ENCODE peak calls at places on chromosomes 16 and 17, in ten cellular contexts. T, O, C, P, X, N, B, I, Q and R are unnamed samples.

GRCh38 chr17:65005858-65006257 is 50.7 kb downstream of the GNA13 start:
- DNase-seq in T (no peak), O (no peak), C (no peak), P (no peak), X (no peak), N (no peak), B (no peak), I (no peak), Q (no peak), R (no peak)

GRCh38 chr16:68835970-68836369 is 7.4 kb upstream of the TANGO6 start:
- DNase-seq in T (no peak), O (no peak), C (no peak), P (no peak), X (no peak), N (no peak), B (no peak), I (no peak), Q (no peak), R (no peak)

GRCh38 chr17:45020354-45021138 is 30.9 kb downstream of the DCAKD start:
- DNase-seq in T (no peak), O (no peak), C (no peak), P (peak; percentile 32), X (peak; percentile 30), N (no peak), B (no peak), I (no peak), Q (peak; percentile 60), R (no peak)

GRCh38 chr16:1984347-1985225 is 593 bp downstream of the GFER start:
- DNase-seq in T (peak; percentile 74), O (no peak), C (no peak), P (no peak), X (no peak), N (no peak), B (peak; percentile 68), I (no peak), Q (no peak), R (no peak)

GRCh38 chr16:8878523-8878911 is 3.6 kb upstream of the LITAFD start:
- DNase-seq in T (peak; percentile 72), O (no peak), C (no peak), P (no peak), X (no peak), N (no peak), B (peak; percentile 90), I (no peak), Q (no peak), R (no peak)

GRCh38 chr17:40542562-40543411 is 22.5 kb downstream of the CCR7 start:
- DNase-seq in T (peak; percentile 86), O (no peak), C (no peak), P (peak; percentile 80), X (peak; percentile 93), N (no peak), B (peak; percentile 96), I (peak; percentile 83), Q (no peak), R (no peak)

GRCh38 chr17:39360537-39360936 is 40.9 kb downstream of the FBXL20 start:
- DNase-seq in T (no peak), O (no peak), C (no peak), P (no peak), X (no peak), N (no peak), B (no peak), I (no peak), Q (no peak), R (no peak)

GRCh38 chr17:68704897-68705296 is 103.7 kb upstream of the FAM20A start:
- DNase-seq in T (no peak), O (no peak), C (no peak), P (no peak), X (no peak), N (no peak), B (peak; percentile 93), I (no peak), Q (no peak), R (no peak)

GRCh38 chr17:62882878-62883277 is 74.8 kb upstream of the MARCHF10 start:
- DNase-seq in T (no peak), O (no peak), C (no peak), P (no peak), X (no peak), N (peak; percentile 81), B (peak; percentile 80), I (no peak), Q (no peak), R (no peak)

GRCh38 chr17:20083460-20083859 is 74.3 kb downstream of the SPECC1 start:
- DNase-seq in T (no peak), O (no peak), C (no peak), P (no peak), X (no peak), N (no peak), B (peak; percentile 42), I (no peak), Q (no peak), R (no peak)

GRCh38 chr16:24035127-24035842 is 199.5 kb downstream of the PRKCB start:
- DNase-seq in T (no peak), O (no peak), C (no peak), P (no peak), X (no peak), N (no peak), B (no peak), I (no peak), Q (no peak), R (peak; percentile 17)

GRCh38 chr17:67194134-67194533 is 50.9 kb downstream of the HELZ start:
- DNase-seq in T (no peak), O (no peak), C (no peak), P (no peak), X (no peak), N (no peak), B (peak; percentile 60), I (no peak), Q (no peak), R (no peak)

GRCh38 chr16:80946481-80946880 is 60.2 kb downstream of the CMC2 start:
- DNase-seq in T (no peak), O (no peak), C (no peak), P (no peak), X (no peak), N (no peak), B (no peak), I (no peak), Q (no peak), R (no peak)

GRCh38 chr17:47692895-47693666 is 880 bp upstream of the TBKBP1 start:
- DNase-seq in T (no peak), O (no peak), C (no peak), P (no peak), X (no peak), N (no peak), B (peak; percentile 37), I (no peak), Q (no peak), R (no peak)

DNA sequence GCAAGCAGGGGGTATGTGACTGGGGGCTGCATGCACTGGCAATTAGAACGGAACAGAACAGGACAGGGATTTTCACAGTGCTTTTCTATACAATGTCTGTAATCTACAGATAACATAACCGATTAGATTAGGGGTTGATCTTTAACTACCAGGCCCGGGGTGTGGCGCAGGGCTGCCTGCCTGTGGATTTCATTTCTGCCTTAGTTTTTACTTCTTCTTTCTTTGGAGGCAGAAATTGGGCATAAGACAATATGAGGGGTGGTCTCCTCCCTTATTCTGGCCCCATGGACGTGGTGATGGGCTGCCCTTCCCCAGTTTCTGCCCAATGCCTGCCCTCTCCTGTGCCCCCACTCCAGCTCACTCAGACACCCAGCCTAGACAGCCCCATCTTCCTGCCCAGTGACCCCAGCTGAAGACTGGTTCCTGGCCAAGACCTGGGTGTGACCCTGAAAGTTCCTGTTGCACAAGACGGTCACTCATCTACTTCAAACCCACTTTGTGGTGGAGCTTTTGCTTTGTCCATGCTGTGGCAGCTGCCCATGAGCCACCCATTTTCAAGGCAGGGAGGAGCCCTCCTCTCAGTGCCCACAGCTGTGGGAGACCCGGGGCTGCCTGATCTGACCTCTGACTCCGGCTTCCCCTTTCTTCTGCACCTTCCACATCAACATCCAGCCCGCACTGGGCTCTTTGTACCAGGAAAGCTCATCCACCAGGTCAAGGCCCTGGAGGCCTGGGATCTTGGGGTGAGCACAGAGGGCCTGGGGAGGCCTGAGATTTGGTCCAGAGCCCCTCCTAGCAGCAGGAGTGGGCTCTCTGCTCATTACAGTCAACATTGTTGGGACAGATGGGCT is 18.6 kb downstream of the ALOX12B start:
- DNase-seq in T (no peak), O (no peak), C (no peak), P (no peak), X (no peak), N (no peak), B (no peak), I (peak; percentile 34), Q (no peak), R (no peak)
- H3K27me3 ChIP-seq in T (peaks cover 38% of the 10 kb centered on the region), O (peaks cover 15% of the 10 kb centered on the region), C (no peaks in the 10 kb centered on the region), P (no peaks in the 10 kb centered on the region), X (peaks cover 16% of the 10 kb centered on the region), N (no peaks in the 10 kb centered on the region), B (peaks cover 62% of the 10 kb centered on the region), I (peaks cover 80% of the 10 kb centered on the region), Q (peaks cover 22% of the 10 kb centered on the region), R (no peaks in the 10 kb centered on the region)

GRCh38 chr17:81402530-81402941 is 7.3 kb downstream of the BAHCC1 start:
- DNase-seq in T (no peak), O (no peak), C (no peak), P (no peak), X (no peak), N (no peak), B (no peak), I (peak; percentile 60), Q (no peak), R (no peak)
- H3K27me3 ChIP-seq in T (no peaks in the 10 kb centered on the region), O (peaks cover 67% of the 10 kb centered on the region), C (no peaks in the 10 kb centered on the region), P (no peaks in the 10 kb centered on the region), X (no peaks in the 10 kb centered on the region), N (no peaks in the 10 kb centered on the region), B (no peaks in the 10 kb centered on the region), I (no peaks in the 10 kb centered on the region), Q (peaks cover 13% of the 10 kb centered on the region), R (peaks cover 34% of the 10 kb centered on the region)

GRCh38 chr16:29898786-29899515 is 399 bp downstream of the SEZ6L2 start:
- DNase-seq in T (peak; percentile 77), O (no peak), C (no peak), P (no peak), X (no peak), N (no peak), B (peak; percentile 67), I (no peak), Q (peak; percentile 86), R (no peak)
- H3K27me3 ChIP-seq in T (no peaks in the 10 kb centered on the region), O (peaks cover 26% of the 10 kb centered on the region), C (no peaks in the 10 kb centered on the region), P (no peaks in the 10 kb centered on the region), X (no peaks in the 10 kb centered on the region), N (peaks cover 8% of the 10 kb centered on the region), B (no peaks in the 10 kb centered on the region), I (peaks cover 67% of the 10 kb centered on the region), Q (no peaks in the 10 kb centered on the region), R (peaks cover 5% of the 10 kb centered on the region)

GRCh38 chr17:33680479-33680878 is 387.4 kb upstream of the ASIC2 start:
- DNase-seq in T (no peak), O (no peak), C (no peak), P (no peak), X (no peak), N (no peak), B (no peak), I (no peak), Q (no peak), R (no peak)

GRCh38 chr17:33684714-33685113 is 391.6 kb upstream of the ASIC2 start:
- DNase-seq in T (no peak), O (no peak), C (no peak), P (no peak), X (no peak), N (no peak), B (no peak), I (no peak), Q (no peak), R (no peak)

GRCh38 chr17:33687831-33688230 is 394.7 kb upstream of the ASIC2 start:
- DNase-seq in T (no peak), O (no peak), C (no peak), P (no peak), X (no peak), N (no peak), B (no peak), I (no peak), Q (no peak), R (no peak)

GRCh38 chr17:33686171-33686570 is 393.1 kb upstream of the ASIC2 start:
- DNase-seq in T (no peak), O (no peak), C (no peak), P (no peak), X (no peak), N (no peak), B (no peak), I (no peak), Q (peak; percentile 39), R (no peak)

GRCh38 chr17:33682622-33683021 is 389.5 kb upstream of the ASIC2 start:
- DNase-seq in T (no peak), O (no peak), C (no peak), P (no peak), X (no peak), N (no peak), B (no peak), I (no peak), Q (no peak), R (no peak)
- H3K27me3 ChIP-seq in T (no peaks in the 10 kb centered on the region), O (no peaks in the 10 kb centered on the region), C (no peaks in the 10 kb centered on the region), P (no peaks in the 10 kb centered on the region), X (no peaks in the 10 kb centered on the region), N (no peaks in the 10 kb centered on the region), B (no peaks in the 10 kb centered on the region), I (no peaks in the 10 kb centered on the region), Q (no peaks in the 10 kb centered on the region), R (no peaks in the 10 kb centered on the region)